ENCODE peak calls at places on chromosomes 2 and 18, in five cellular contexts. R, H, X, I and K are unnamed samples.

GRCh38 chr2:200741468-200742202 is 70.1 kb upstream of the BZW1 start:
- DNase-seq in R (peak), H (no peak), X (no peak), I (no peak), K (no peak)

GRCh38 chr2:180720861-180721260 is 259.5 kb upstream of the UBE2E3 start:
- DNase-seq in R (no peak), H (no peak), X (no peak), I (no peak), K (no peak)

GRCh38 chr2:105766300-105766866 is 21.7 kb downstream of the NCK2 start:
- DNase-seq in R (no peak), H (no peak), X (no peak), I (no peak), K (no peak)

GRCh38 chr2:28469304-28469703 is 26.6 kb upstream of the PLB1 start:
- DNase-seq in R (no peak), H (no peak), X (no peak), I (no peak), K (no peak)

GRCh38 chr2:119487434-119488244 is 36.6 kb downstream of the SCTR start:
- DNase-seq in R (no peak), H (no peak), X (no peak), I (no peak), K (no peak)

GRCh38 chr2:9703085-9703641 is 72.4 kb upstream of the YWHAQ start:
- DNase-seq in R (peak), H (no peak), X (peak), I (peak), K (peak)

GRCh38 chr2:71452565-71452964 is 796 bp upstream of the DYSF start:
- DNase-seq in R (peak), H (no peak), X (no peak), I (peak), K (no peak)

GRCh38 chr2:228846161-228846560 is 424.9 kb downstream of the PID1 start:
- DNase-seq in R (no peak), H (no peak), X (no peak), I (no peak), K (no peak)

GRCh38 chr2:94984964-94985575 is 40.4 kb upstream of the MAL start:
- DNase-seq in R (no peak), H (no peak), X (no peak), I (no peak), K (no peak)

GRCh38 chr2:61993422-61994024 is 88.0 kb downstream of the COMMD1 start:
- DNase-seq in R (no peak), H (peak), X (peak), I (peak), K (peak)

GRCh38 chr18:48542513-48543181 is 3.8 kb downstream of the CTIF start:
- DNase-seq in R (no peak), H (no peak), X (no peak), I (no peak), K (no peak)

GRCh38 chr2:8547284-8548064 is 134.4 kb upstream of the ID2 start:
- DNase-seq in R (no peak), H (no peak), X (no peak), I (no peak), K (no peak)

GRCh38 chr2:216283038-216283900 is 89.0 kb downstream of the MARCHF4 start:
- DNase-seq in R (no peak), H (no peak), X (no peak), I (peak), K (no peak)

GRCh38 chr2:70715161-70715985 is 52.6 kb downstream of the ADD2 start:
- DNase-seq in R (no peak), H (no peak), X (no peak), I (no peak), K (no peak)

GRCh38 chr2:219946529-219946928 is 319.1 kb downstream of the SLC4A3 start:
- DNase-seq in R (no peak), H (no peak), X (no peak), I (no peak), K (no peak)

GRCh38 chr2:100416939-100417744 is at the start of gene CHST10:
- DNase-seq in R (peak), H (peak), X (peak), I (peak), K (peak)

GRCh38 chr2:220076734-220077133 is 449.3 kb downstream of the SLC4A3 start:
- DNase-seq in R (peak), H (no peak), X (no peak), I (peak), K (no peak)

GRCh38 chr2:128797937-128798336 is 479.3 kb upstream of the HS6ST1 start:
- DNase-seq in R (no peak), H (no peak), X (no peak), I (no peak), K (no peak)

GRCh38 chr2:43149482-43150107 is 76.8 kb downstream of the ZFP36L2 start:
- DNase-seq in R (no peak), H (no peak), X (no peak), I (no peak), K (no peak)

GRCh38 chr2:216714412-216714775 is 19.0 kb upstream of the IGFBP5 start:
- DNase-seq in R (no peak), H (no peak), X (no peak), I (peak), K (no peak)

GRCh38 chr2:106516436-106516835 is 29.3 kb downstream of the CD8B2 start:
- DNase-seq in R (no peak), H (no peak), X (no peak), I (no peak), K (no peak)

GRCh38 chr18:46346213-46346612 is 242.0 kb downstream of the HAUS1 start:
- DNase-seq in R (no peak), H (no peak), X (no peak), I (no peak), K (no peak)

GRCh38 chr18:8469793-8470192 is 139.4 kb upstream of the RAB12 start:
- DNase-seq in R (no peak), H (no peak), X (no peak), I (no peak), K (no peak)

GRCh38 chr2:224968051-224968450 is 74.2 kb downstream of the DOCK10 start:
- DNase-seq in R (no peak), H (no peak), X (no peak), I (no peak), K (no peak)